ENCODE peak calls at places on chromosome 10, in seven cellular contexts. Q is Calu3; N is lower leg skin; E is NCI-H146; M is stimulated activated CD4-positive, alpha-beta T cell treated with anti-CD3 and anti-CD28 coated beads, Interleukin-15, amount 100 ng/mL, for 24 hours; U is heart left ventricle; Z is HT1080. P is an unnamed sample.

GRCh38 chr10:71753091-71753959 is 20.0 kb downstream of the VSIR start:
- DNase-seq in N (peak), U (peak), Z (no peak), E (no peak), Q (no peak), M (no peak), P (peak)

GRCh38 chr10:5165738-5166137 is 19.2 kb downstream of the AKR1C8 start:
- DNase-seq in U (no peak), M (no peak), Q (no peak), Z (no peak), E (no peak), N (no peak), P (no peak)

GRCh38 chr10:103040424-103040823 is 122.3 kb downstream of the CNNM2 start:
- DNase-seq in E (no peak), U (no peak), Z (peak), Q (no peak), N (no peak), M (no peak), P (no peak)

GRCh38 chr10:132389631-132390454 is 7.2 kb upstream of the PWWP2B start:
- DNase-seq in M (no peak), E (peak), Q (no peak), N (no peak), U (no peak), Z (no peak), P (no peak)

GRCh38 chr10:66627156-66627555 is 298.7 kb upstream of the LRRTM3 start:
- DNase-seq in U (no peak), E (no peak), N (no peak), M (no peak), Q (peak), Z (peak), P (no peak)

GRCh38 chr10:48981310-48981907 is 41.8 kb upstream of the LRRC18 start:
- DNase-seq in Z (peak), N (no peak), E (peak), M (peak), Q (peak), U (peak), P (no peak)

GRCh38 chr10:93068411-93069244 is 5.1 kb upstream of the CYP26A1 start:
- DNase-seq in M (no peak), E (no peak), N (no peak), Q (no peak), U (no peak), Z (no peak), P (peak)

GRCh38 chr10:23702977-23703414 is 264.1 kb downstream of the OTUD1 start:
- DNase-seq in M (peak), E (peak), Z (peak), Q (peak), U (peak), N (peak), P (no peak)

GRCh38 chr10:119208553-119208940 is 1.2 kb downstream of the GRK5 start:
- DNase-seq in N (no peak), U (no peak), M (no peak), Q (no peak), Z (peak), E (no peak), P (no peak)

GRCh38 chr10:24952701-24953349 is 419 bp upstream of the PRTFDC1 start:
- DNase-seq in N (peak), Z (no peak), M (peak), E (peak), Q (peak), U (peak), P (no peak)

P was measured in right atrium auricular region.